ENCODE peak calls at places on chromosome 14, in four cellular contexts. R is effector memory CD4-positive, alpha-beta T cell; T is dorsolateral prefrontal cortex; A is HCT116. D is an unnamed sample.

GRCh38 chr14:26121181-26121580 is 476.7 kb downstream of the NOVA1 start:
- DNase-seq in R (no peak), T (no peak), A (no peak), D (no peak)

GRCh38 chr14:91924871-91925726 is 22.4 kb downstream of the FBLN5 start:
- DNase-seq in R (no peak), T (no peak), A (no peak), D (no peak)

GRCh38 chr14:92470215-92470614 is 43.4 kb upstream of the RIN3 start:
- DNase-seq in R (no peak), T (no peak), A (no peak), D (no peak)

GRCh38 chr14:90383731-90384542 is 12.9 kb upstream of the CALM1 start:
- DNase-seq in R (peak), T (peak), A (no peak), D (peak)

GRCh38 chr14:99357856-99358390 is 85.9 kb upstream of the BCL11B start:
- DNase-seq in R (no peak), T (no peak), A (no peak), D (peak)

GRCh38 chr14:36585100-36585499 is 2.7 kb upstream of the NKX2-8 start:
- DNase-seq in R (no peak), T (no peak), A (no peak), D (no peak)

GRCh38 chr14:77128414-77128891 is 13.1 kb downstream of the ZDHHC22 start:
- DNase-seq in R (no peak), T (no peak), A (peak), D (no peak)

GRCh38 chr14:58098507-58098906 is 53.5 kb downstream of the ARMH4 start:
- DNase-seq in R (no peak), T (no peak), A (no peak), D (no peak)

GRCh38 chr14:58813745-58814144 is 176.0 kb downstream of the DACT1 start:
- DNase-seq in R (no peak), T (no peak), A (no peak), D (no peak)

GRCh38 chr14:106044515-106044914 is 518.1 kb downstream of the TMEM121 start:
- DNase-seq in R (no peak), T (no peak), A (no peak), D (no peak)

GRCh38 chr14:49586673-49587460 is 687 bp upstream of the RPS29 start:
- DNase-seq in R (no peak), T (no peak), A (peak), D (no peak)

GRCh38 chr14:50659327-50659974 is 8.7 kb downstream of the SAV1 start:
- DNase-seq in R (no peak), T (no peak), A (no peak), D (no peak)

GRCh38 chr14:66944872-66945271 is 244.4 kb upstream of the GARIN2 start:
- DNase-seq in R (no peak), T (no peak), A (peak), D (no peak)

GRCh38 chr14:61638595-61639391 is 56.5 kb upstream of the HIF1A start:
- DNase-seq in R (no peak), T (no peak), A (no peak), D (no peak)

GRCh38 chr14:69612014-69612758 is 790 bp downstream of the SUSD6 start:
- DNase-seq in R (peak), T (no peak), A (no peak), D (no peak)

GRCh38 chr14:92105845-92106094 is 612 bp downstream of the ATXN3 start:
- DNase-seq in R (no peak), T (no peak), A (no peak), D (peak)

DNA sequence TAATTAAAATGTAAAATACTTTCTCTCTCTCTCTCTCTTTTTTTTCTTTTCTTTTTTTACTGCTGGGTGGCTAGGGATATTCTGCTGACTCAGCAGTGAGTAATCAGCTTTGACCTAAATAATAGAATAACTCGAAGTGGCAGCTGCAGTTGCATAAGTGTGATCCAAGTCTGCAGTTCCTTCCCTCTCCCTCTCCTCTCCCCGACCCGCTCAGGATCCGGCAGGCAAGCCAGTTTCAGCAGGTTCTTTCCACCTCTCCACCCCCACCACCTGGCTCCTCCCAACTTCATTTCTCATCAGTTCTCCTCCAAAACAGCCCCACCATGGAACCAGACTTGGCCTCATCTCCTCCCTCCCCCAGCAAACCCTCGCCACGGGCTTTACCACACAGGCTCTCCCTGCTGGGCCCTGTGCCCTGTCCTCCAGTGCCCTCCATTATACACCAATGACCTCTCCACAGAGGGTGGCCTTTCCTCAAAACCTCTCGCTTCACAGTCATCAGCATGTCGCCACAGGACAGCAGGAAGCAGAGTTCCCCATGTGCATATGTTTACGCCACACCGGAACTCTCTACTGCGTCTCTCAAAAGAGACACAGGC is 22.4 kb downstream of the SLC7A8 start:
- DNase-seq in R (no peak), T (no peak), A (no peak), D (no peak)
- H3K27ac ChIP-seq in R (no peak), T (no peak), A (no peak), D (no peak)

GRCh38 chr14:54261283-54261682 is 135.5 kb upstream of the CDKN3 start:
- DNase-seq in R (no peak), T (no peak), A (no peak), D (no peak)

DNA sequence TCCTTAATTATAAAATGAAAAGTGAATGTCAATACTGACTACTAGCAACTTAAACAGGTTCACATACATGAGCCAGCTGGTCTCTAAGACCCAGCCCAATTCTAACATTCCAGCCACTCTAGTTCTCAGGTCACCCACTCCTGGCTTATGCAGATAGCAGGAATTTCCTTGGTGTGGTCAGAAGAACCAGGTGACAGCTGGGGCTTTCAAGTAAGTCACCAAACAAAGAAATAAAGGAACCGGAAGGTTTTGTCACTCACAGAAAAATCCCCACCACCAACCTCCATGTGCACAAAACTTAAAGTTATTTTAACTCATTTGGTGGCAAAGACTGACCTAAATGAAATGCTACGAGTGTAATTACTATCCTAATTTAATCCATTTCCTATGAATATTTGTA is 129.6 kb upstream of the CDKN3 start:
- DNase-seq in R (no peak), T (no peak), A (no peak), D (no peak)
- H3K27ac ChIP-seq in R (no peak), T (no peak), A (no peak), D (no peak)

DNA sequence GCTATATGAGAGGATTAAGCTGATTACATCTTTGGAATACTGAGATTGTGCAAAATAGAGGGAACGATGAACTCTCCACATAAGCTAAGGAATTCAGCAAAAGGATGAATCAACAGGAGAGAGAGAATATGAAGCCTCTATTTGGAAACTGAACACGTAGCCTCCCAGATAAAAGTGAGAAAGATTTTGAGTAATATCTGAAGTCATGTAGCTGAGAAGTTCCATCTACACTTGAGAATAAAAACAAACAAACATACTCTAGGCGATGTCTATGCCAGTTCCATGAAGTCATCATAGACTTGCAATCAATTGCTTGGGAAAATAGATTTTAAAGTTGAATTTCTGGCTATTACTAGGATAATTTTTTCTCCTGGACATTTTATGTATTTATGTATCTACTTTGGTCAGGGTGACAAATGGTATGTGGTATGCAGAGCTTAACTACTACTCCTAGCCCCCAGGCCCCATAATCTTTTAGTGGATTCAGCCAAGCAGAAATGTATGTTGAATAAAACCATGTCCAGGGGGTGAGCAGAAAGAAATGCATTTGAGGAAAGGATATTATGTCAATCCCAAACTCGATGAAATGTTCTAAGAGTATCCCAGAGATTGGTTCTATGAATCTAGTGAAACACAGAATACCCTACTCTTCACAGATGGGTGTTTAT is 627.4 kb downstream of the DIO2 start:
- DNase-seq in R (no peak), T (no peak), A (no peak), D (no peak)
- H3K27ac ChIP-seq in R (no peak), T (no peak), A (no peak), D (no peak)

GRCh38 chr14:56092761-56093160 is 25.4 kb upstream of the PELI2 start:
- DNase-seq in R (no peak), T (no peak), A (no peak), D (no peak)

GRCh38 chr14:56085471-56085870 is 32.7 kb upstream of the PELI2 start:
- DNase-seq in R (no peak), T (no peak), A (no peak), D (no peak)

DNA sequence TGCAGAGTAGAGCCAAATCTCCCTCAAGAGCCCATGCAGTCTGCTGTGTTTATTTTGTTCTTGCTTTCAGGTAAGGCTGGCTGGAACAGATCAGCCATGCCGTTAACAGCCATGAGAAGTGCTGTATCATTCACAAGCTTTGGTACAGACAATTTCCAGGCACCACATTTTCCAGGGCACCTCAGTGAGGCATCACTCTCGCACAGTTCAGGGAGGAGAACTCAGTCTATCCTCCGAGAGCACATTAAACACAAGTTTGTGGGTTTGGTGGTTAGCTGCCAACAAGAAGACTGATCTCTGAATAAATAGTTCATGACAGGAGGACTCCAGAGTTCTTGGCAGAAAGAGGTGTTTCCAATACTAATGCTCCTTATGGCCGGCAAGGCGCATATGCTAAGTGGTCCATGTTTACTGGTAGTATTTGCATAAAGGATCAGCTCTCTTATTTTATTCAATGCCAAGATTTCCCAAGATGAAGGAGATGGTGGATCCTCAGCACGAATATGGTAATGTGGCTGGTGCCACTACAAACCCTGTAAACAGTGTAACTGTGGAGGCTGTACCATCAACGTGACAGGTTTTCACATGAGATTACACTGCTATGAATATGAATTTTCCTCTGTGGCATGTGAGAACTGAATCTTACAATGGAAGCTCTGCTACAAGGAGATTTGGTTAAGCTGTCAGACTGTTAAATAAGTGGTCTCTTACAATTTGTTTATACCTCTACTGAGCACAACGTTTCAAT is 30.2 kb upstream of the PELI2 start:
- DNase-seq in R (no peak), T (no peak), A (no peak), D (no peak)
- H3K27ac ChIP-seq in R (no peak), T (no peak), A (no peak), D (no peak)